ENCODE peak calls at places on chromosomes 7 and 10, in nine cellular contexts. C, J, Y, X, R, B, S, K and L are unnamed samples. For H3K4me1, the result is how much of the 10 kb centered on the place peaks cover.

GRCh38 chr7:41943098-41943577 is 240.2 kb upstream of the INHBA start:
- DNase-seq in Y (peak), R (peak), X (peak), B (peak), C (peak), J (peak), K (peak), S (peak), L (peak)

GRCh38 chr7:37482953-37483352 is 34.3 kb upstream of the ELMO1 start:
- DNase-seq in R (no peak), S (no peak), B (no peak), C (no peak), K (no peak), J (no peak), X (no peak), Y (no peak), L (no peak)

GRCh38 chr10:90204956-90205695 is 503.7 kb downstream of the KIF20B start:
- DNase-seq in X (no peak), R (no peak), C (peak), J (no peak), K (no peak), B (no peak), Y (no peak), S (no peak), L (no peak)

GRCh38 chr10:83983578-83984255 is 155.6 kb upstream of the GHITM start:
- DNase-seq in C (peak), R (no peak), X (no peak), B (no peak), Y (no peak), S (no peak), K (no peak), J (no peak), L (no peak)

GRCh38 chr10:35887686-35888085 is 245.6 kb upstream of the FZD8 start:
- DNase-seq in C (no peak), S (no peak), K (no peak), X (no peak), B (no peak), R (no peak), J (no peak), Y (no peak), L (no peak)

GRCh38 chr7:147771344-147771743 is 819.2 kb upstream of the C7orf33 start:
- DNase-seq in C (no peak), J (no peak), X (no peak), B (no peak), Y (no peak), S (no peak), K (no peak), R (no peak), L (no peak)

GRCh38 chr7:26515462-26515861 is 223.8 kb downstream of the SNX10 start:
- DNase-seq in K (no peak), B (no peak), X (no peak), J (no peak), Y (no peak), R (no peak), C (no peak), S (no peak), L (no peak)

GRCh38 chr10:90858489-90858968 is 690 bp upstream of the HTR7 start:
- DNase-seq in B (no peak), K (no peak), C (no peak), R (no peak), Y (no peak), J (no peak), X (no peak), S (no peak), L (no peak)

GRCh38 chr7:49643321-49643720 is 130.1 kb upstream of the VWC2 start:
- DNase-seq in X (no peak), S (no peak), Y (no peak), B (peak), C (no peak), K (no peak), J (no peak), R (peak), L (no peak)

GRCh38 chr7:2575733-2576350 is 17.1 kb downstream of the IQCE start:
- DNase-seq in K (no peak), Y (no peak), C (no peak), J (no peak), R (no peak), X (no peak), B (no peak), S (no peak), L (no peak)

GRCh38 chr7:84529480-84530205 is 335.1 kb upstream of the SEMA3A start:
- DNase-seq in R (no peak), S (no peak), B (no peak), J (no peak), C (no peak), K (no peak), Y (no peak), X (no peak), L (no peak)

GRCh38 chr7:28112883-28113540 is 67.6 kb downstream of the JAZF1 start:
- DNase-seq in B (no peak), R (no peak), Y (no peak), C (peak), S (no peak), K (no peak), J (peak), X (no peak), L (no peak)

GRCh38 chr7:28474267-28474618 is 61.9 kb downstream of the CREB5 start:
- DNase-seq in X (no peak), Y (no peak), S (no peak), J (no peak), C (no peak), K (no peak), B (no peak), R (no peak), L (no peak)

GRCh38 chr7:107592361-107593024 is 12.4 kb downstream of the BCAP29 start:
- DNase-seq in K (no peak), B (no peak), R (no peak), Y (no peak), S (no peak), C (no peak), J (no peak), X (no peak), L (no peak)

GRCh38 chr7:151764056-151764920 is 112.6 kb downstream of the PRKAG2 start:
- DNase-seq in S (peak), C (no peak), X (no peak), B (no peak), J (peak), Y (no peak), K (no peak), R (no peak), L (no peak)

GRCh38 chr7:130521552-130521951 is 29.7 kb downstream of the MEST start:
- DNase-seq in C (no peak), S (no peak), B (no peak), X (no peak), Y (no peak), J (no peak), K (no peak), R (no peak), L (no peak)

GRCh38 chr10:3852147-3852904 is 67.3 kb upstream of the KLF6 start:
- DNase-seq in K (no peak), Y (peak), B (peak), X (peak), R (no peak), S (peak), C (peak), J (peak), L (peak)

GRCh38 chr10:74753295-74754211 is 72.8 kb upstream of the KAT6B start:
- DNase-seq in S (peak), K (no peak), X (no peak), Y (no peak), C (peak), R (no peak), J (peak), B (no peak), L (no peak)

GRCh38 chr7:66055321-66055956 is 20.2 kb upstream of the ASL start:
- DNase-seq in R (no peak), J (no peak), K (no peak), C (peak), Y (no peak), X (no peak), S (no peak), B (no peak), L (no peak)

GRCh38 chr7:101927389-101928306 is 110.2 kb downstream of the CUX1 start:
- DNase-seq in X (no peak), R (no peak), Y (no peak), C (peak), B (no peak), K (no peak), J (peak), S (no peak), L (no peak)
- H3K4me1 ChIP-seq in X (under half), R (under half), Y (under half), C (under half), B (under half), K (under half), J (under half), S (under half), L (under half)

DNA sequence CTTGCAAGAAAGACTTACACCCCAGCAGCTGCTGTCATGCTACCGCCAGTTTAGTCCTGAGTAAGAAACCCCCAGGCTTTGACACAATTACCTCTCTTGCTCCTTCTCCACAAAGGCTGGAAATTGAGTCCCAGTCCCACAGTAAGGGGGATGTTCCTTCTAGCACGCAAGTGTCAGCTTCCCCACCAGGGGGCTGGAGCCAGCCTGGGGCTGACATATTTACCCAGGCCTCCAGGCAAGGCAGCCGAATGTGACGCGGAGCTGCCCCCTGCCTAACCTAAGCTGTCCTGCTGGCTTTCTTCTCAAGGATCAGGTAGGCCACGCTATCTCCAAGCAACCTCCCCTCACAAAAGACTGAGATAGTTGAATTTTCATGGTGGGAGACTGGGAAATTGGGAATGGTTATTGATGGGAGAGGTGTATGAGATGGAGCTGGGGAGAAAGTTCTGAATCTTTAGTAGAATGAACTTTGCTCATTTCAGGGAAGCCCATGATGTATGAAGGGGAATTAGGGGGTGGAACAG is 19.2 kb upstream of the BMPER start:
- DNase-seq in Y (no peak), K (no peak), B (no peak), J (no peak), C (no peak), X (no peak), R (peak), S (no peak), L (no peak)
- H3K4me3 ChIP-seq in Y (no peak), K (no peak), B (no peak), J (no peak), C (no peak), X (no peak), R (no peak), S (no peak), L (no peak)

GRCh38 chr10:102718220-102718619 is 3.8 kb downstream of the SFXN2 start:
- DNase-seq in X (no peak), Y (no peak), R (peak), S (no peak), K (no peak), C (peak), B (no peak), J (no peak), L (no peak)
- H3K4me1 ChIP-seq in X (under half), Y (under half), R (under half), S (under half), K (under half), C (under half), B (under half), J (under half), L (under half)

DNA sequence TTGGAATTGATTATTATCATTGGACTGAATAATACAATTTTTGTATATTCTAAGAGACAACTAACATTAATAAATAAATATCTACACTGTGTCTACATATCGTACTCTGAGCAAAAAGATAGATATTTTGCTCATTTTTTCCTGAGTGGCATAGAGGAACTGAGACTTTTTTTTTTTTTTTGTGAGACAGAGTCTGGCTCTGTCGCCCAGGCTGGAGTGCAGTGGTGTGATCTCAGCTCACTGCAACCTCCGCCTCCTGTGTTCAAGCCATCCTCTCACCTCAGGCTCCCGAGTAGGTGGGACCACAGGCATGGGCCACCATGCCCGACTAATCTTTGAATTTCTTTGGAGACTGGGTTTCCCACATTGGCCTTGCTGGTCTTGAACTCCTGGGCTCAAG is 14.0 kb downstream of the KMT2E start:
- DNase-seq in X (no peak), S (no peak), C (no peak), K (no peak), Y (no peak), J (no peak), B (peak), R (no peak), L (no peak)
- H3K4me3 ChIP-seq in X (no peak), S (no peak), C (no peak), K (no peak), Y (no peak), J (no peak), B (no peak), R (no peak), L (no peak)

GRCh38 chr10:57222129-57222528 is 861.1 kb upstream of the ZWINT start:
- DNase-seq in C (no peak), B (no peak), R (no peak), Y (no peak), K (no peak), X (no peak), J (no peak), S (no peak), L (no peak)

GRCh38 chr10:57221674-57222073 is 860.6 kb upstream of the ZWINT start:
- DNase-seq in K (no peak), B (no peak), X (no peak), J (no peak), Y (no peak), R (no peak), C (no peak), S (no peak), L (no peak)

GRCh38 chr10:57218382-57218781 is 857.3 kb upstream of the ZWINT start:
- DNase-seq in S (no peak), C (no peak), K (no peak), B (no peak), J (no peak), Y (no peak), R (no peak), X (no peak), L (no peak)

DNA sequence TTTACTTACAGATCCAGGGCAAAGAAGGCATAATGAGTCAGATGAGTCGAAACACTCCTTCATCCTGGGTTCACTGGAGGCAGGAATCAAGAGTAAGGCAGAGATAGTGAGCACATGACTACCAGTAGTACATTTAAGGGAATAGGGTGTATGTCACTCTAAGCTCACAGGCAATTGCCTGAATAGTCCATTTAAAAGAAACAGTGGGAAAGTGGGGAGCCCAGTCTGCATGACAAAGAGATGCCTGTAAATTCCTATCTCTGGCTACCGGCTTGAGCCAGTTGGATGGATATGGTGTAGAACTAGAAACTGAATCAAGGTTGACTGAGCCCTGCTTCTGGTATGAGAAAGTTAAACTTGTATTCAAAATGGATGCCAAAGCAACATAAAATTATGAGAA is 861.5 kb upstream of the ZWINT start:
- DNase-seq in Y (no peak), S (no peak), K (no peak), B (no peak), X (no peak), R (no peak), C (no peak), J (no peak), L (no peak)
- H3K4me1 ChIP-seq in Y (under half), S (under half), K (under half), B (under half), X (under half), R (under half), C (under half), J (under half), L (under half)

GRCh38 chr7:604884-605531 is 85.4 kb upstream of the PDGFA start:
- DNase-seq in Y (no peak), R (no peak), S (peak), B (no peak), K (no peak), X (no peak), J (no peak), C (peak), L (no peak)

GRCh38 chr7:603152-603941 is 83.7 kb upstream of the PDGFA start:
- DNase-seq in J (no peak), C (no peak), S (no peak), R (no peak), K (no peak), Y (no peak), B (no peak), X (no peak), L (peak)

GRCh38 chr7:605661-606450 is 86.2 kb upstream of the PDGFA start:
- DNase-seq in K (no peak), B (no peak), J (no peak), Y (no peak), S (no peak), C (no peak), R (no peak), X (no peak), L (no peak)

GRCh38 chr7:602341-603141 is 82.9 kb upstream of the PDGFA start:
- DNase-seq in X (no peak), K (no peak), S (peak), B (no peak), R (no peak), C (peak), Y (no peak), J (peak), L (peak)

DNA sequence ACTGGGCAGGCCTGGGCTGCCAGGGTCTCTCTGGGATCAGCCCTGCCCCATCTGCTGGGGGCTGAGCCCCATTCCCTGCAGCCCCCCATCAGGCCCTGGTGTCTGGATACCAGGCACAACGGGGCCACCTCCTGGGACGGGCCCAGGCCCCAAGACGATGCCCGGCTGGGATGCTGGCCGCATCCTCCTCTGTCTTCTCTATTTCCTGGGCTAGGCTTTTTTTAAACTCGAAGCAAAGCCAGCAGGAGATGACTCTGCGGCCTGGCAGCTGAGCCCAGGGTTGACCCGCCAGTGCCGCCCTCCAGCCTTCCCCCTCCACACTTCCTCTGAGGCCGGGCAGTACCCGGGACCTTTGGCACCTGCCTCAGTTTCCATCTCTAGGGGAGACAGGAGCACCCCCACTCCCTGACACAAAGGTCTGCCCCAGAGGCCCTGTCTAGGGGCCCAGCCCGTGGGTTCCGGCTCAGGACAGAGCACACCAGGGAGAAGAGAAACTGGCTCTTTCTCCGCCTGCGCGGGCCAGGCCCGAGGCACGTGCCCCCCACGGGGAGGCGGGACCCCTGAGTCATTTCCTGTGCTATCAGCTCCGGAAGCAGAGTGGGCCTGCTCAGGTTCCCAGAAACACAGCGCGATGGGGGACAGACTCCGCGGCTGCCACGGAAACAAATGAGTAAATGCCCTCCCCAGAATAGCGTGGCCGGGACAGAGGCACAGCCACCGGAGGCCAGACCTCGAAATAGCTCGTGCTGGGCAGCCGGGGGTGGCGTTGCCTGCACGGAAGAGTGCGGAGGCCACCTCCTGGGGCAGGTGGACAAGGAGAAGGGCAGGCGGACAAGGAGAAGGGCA is 84.6 kb upstream of the PDGFA start:
- DNase-seq in S (peak), Y (peak), R (no peak), B (peak), C (peak), K (peak), J (peak), X (peak), L (peak)
- H3K4me3 ChIP-seq in S (peak), Y (peak), R (no peak), B (peak), C (no peak), K (peak), J (no peak), X (peak), L (peak)